ENCODE peak calls at places on chromosomes 11 and 22, in nine cellular contexts. H, Z, V, C, I, P, F, A and W are unnamed samples.

GRCh38 chr22:50695421-50696250 is 23.0 kb downstream of the SHANK3 start:
- DNase-seq in H (peak; percentile 8), Z (no peak), V (no peak), C (no peak), I (no peak), P (no peak), F (peak; percentile 4), A (no peak), W (no peak)

GRCh38 chr22:41367680-41368542 is 13.8 kb upstream of the TEF start:
- DNase-seq in H (no peak), Z (peak; percentile 33), V (peak; percentile 45), C (peak; percentile 66), I (peak; percentile 23), P (peak; percentile 20), F (peak; percentile 50), A (no peak), W (no peak)

GRCh38 chr11:114350022-114350421 is 50.3 kb downstream of the C11orf71 start:
- DNase-seq in H (no peak), Z (no peak), V (no peak), C (no peak), I (no peak), P (no peak), F (no peak), A (no peak), W (no peak)

GRCh38 chr11:130999086-130999485 is 82.8 kb upstream of the SNX19 start:
- DNase-seq in H (no peak), Z (no peak), V (no peak), C (no peak), I (no peak), P (peak; percentile 48), F (no peak), A (no peak), W (no peak)

GRCh38 chr11:113474362-113475159 is 637 bp downstream of the DRD2 start:
- DNase-seq in H (peak; percentile 70), Z (peak; percentile 83), V (peak; percentile 98), C (peak; percentile 94), I (peak; percentile 57), P (peak; percentile 84), F (peak; percentile 87), A (peak; percentile 68), W (peak; percentile 93)

GRCh38 chr11:134391656-134392055 is 20.4 kb downstream of the B3GAT1 start:
- DNase-seq in H (no peak), Z (no peak), V (no peak), C (no peak), I (no peak), P (no peak), F (no peak), A (no peak), W (no peak)

GRCh38 chr11:9527481-9528140 is 45.9 kb upstream of the WEE1 start:
- DNase-seq in H (no peak), Z (peak; percentile 58), V (no peak), C (peak; percentile 58), I (peak; percentile 71), P (peak; percentile 27), F (peak; percentile 51), A (peak; percentile 70), W (no peak)

GRCh38 chr11:17473071-17473744 is 3.4 kb downstream of the ABCC8 start:
- DNase-seq in H (no peak), Z (no peak), V (peak; percentile 95), C (peak; percentile 43), I (no peak), P (peak; percentile 11), F (no peak), A (peak; percentile 52), W (peak; percentile 8)

GRCh38 chr11:108624196-108624925 is 30.8 kb upstream of the EXPH5 start:
- DNase-seq in H (no peak), Z (no peak), V (no peak), C (no peak), I (no peak), P (no peak), F (no peak), A (no peak), W (no peak)

GRCh38 chr11:64652586-64653387 is 61.8 kb downstream of the SLC22A12 start:
- DNase-seq in H (peak; percentile 74), Z (peak; percentile 72), V (peak; percentile 96), C (peak; percentile 81), I (peak; percentile 58), P (peak; percentile 41), F (peak; percentile 82), A (peak; percentile 60), W (peak; percentile 83)

GRCh38 chr11:90220391-90220790 is 2.5 kb downstream of the CHORDC1 start:
- DNase-seq in H (no peak), Z (no peak), V (no peak), C (no peak), I (no peak), P (peak; percentile 57), F (peak; percentile 18), A (peak; percentile 6), W (no peak)

GRCh38 chr11:25734592-25735211 is 597.2 kb upstream of the ANO3 start:
- DNase-seq in H (no peak), Z (no peak), V (peak; percentile 88), C (peak; percentile 15), I (no peak), P (peak; percentile 21), F (no peak), A (peak; percentile 21), W (peak; percentile 6)